ENCODE peak calls at places on chromosome 9, in eight cellular contexts. One of them, this sample, is unnamed.

GRCh38 chr9:13607746-13608445 is 328.4 kb upstream of the MPDZ start:
- DNase-seq in cardiac muscle cell: peak; percentile 27
- DNase-seq in brain microvascular endothelial cell: no peak
- DNase-seq in thoracic aorta: no peak
- DNase-seq in CD8-positive, alpha-beta T cell: no peak
- DNase-seq in lower lobe of right lung: no peak
- DNase-seq in fibroblast of lung: no peak
- DNase-seq in GM12865: no peak
- DNase-seq in this sample: no peak

GRCh38 chr9:124020520-124021384 is 9.2 kb downstream of the LHX2 start:
- DNase-seq in brain microvascular endothelial cell: no peak
- DNase-seq in lower lobe of right lung: no peak
- DNase-seq in GM12865: peak; percentile 77
- DNase-seq in fibroblast of lung: no peak
- DNase-seq in thoracic aorta: no peak
- DNase-seq in CD8-positive, alpha-beta T cell: no peak
- DNase-seq in cardiac muscle cell: no peak
- DNase-seq in this sample: no peak

GRCh38 chr9:135501261-135502167 is 1.0 kb downstream of the MRPS2 start:
- DNase-seq in brain microvascular endothelial cell: no peak
- DNase-seq in CD8-positive, alpha-beta T cell: peak; percentile 43
- DNase-seq in lower lobe of right lung: peak; percentile 79
- DNase-seq in fibroblast of lung: no peak
- DNase-seq in cardiac muscle cell: no peak
- DNase-seq in thoracic aorta: no peak
- DNase-seq in GM12865: no peak
- DNase-seq in this sample: no peak

GRCh38 chr9:78963911-78964310 is 607.9 kb upstream of the TLE4 start:
- DNase-seq in GM12865: no peak
- DNase-seq in brain microvascular endothelial cell: no peak
- DNase-seq in thoracic aorta: no peak
- DNase-seq in lower lobe of right lung: no peak
- DNase-seq in cardiac muscle cell: no peak
- DNase-seq in fibroblast of lung: no peak
- DNase-seq in CD8-positive, alpha-beta T cell: no peak
- DNase-seq in this sample: no peak

GRCh38 chr9:131036529-131037335 is 27.8 kb downstream of the LAMC3 start:
- DNase-seq in fibroblast of lung: no peak
- DNase-seq in GM12865: no peak
- DNase-seq in thoracic aorta: no peak
- DNase-seq in brain microvascular endothelial cell: no peak
- DNase-seq in lower lobe of right lung: no peak
- DNase-seq in CD8-positive, alpha-beta T cell: no peak
- DNase-seq in cardiac muscle cell: no peak
- DNase-seq in this sample: peak; percentile 81

GRCh38 chr9:2478421-2478820 is 143.2 kb upstream of the VLDLR start:
- DNase-seq in GM12865: no peak
- DNase-seq in fibroblast of lung: no peak
- DNase-seq in thoracic aorta: no peak
- DNase-seq in cardiac muscle cell: no peak
- DNase-seq in lower lobe of right lung: no peak
- DNase-seq in brain microvascular endothelial cell: no peak
- DNase-seq in CD8-positive, alpha-beta T cell: no peak
- DNase-seq in this sample: peak; percentile 19

GRCh38 chr9:71812385-71812784 is 44.1 kb upstream of the CEMIP2 start:
- DNase-seq in brain microvascular endothelial cell: no peak
- DNase-seq in fibroblast of lung: peak; percentile 51
- DNase-seq in cardiac muscle cell: peak; percentile 55
- DNase-seq in CD8-positive, alpha-beta T cell: no peak
- DNase-seq in thoracic aorta: peak; percentile 6
- DNase-seq in lower lobe of right lung: no peak
- DNase-seq in GM12865: no peak
- DNase-seq in this sample: peak; percentile 62

GRCh38 chr9:94159069-94159915 is 75.0 kb downstream of the PTPDC1 start:
- DNase-seq in brain microvascular endothelial cell: no peak
- DNase-seq in CD8-positive, alpha-beta T cell: no peak
- DNase-seq in cardiac muscle cell: peak; percentile 41
- DNase-seq in thoracic aorta: no peak
- DNase-seq in fibroblast of lung: no peak
- DNase-seq in lower lobe of right lung: no peak
- DNase-seq in GM12865: no peak
- DNase-seq in this sample: no peak

GRCh38 chr9:92245005-92245797 is 48.3 kb downstream of the IARS1 start:
- DNase-seq in fibroblast of lung: peak; percentile 76
- DNase-seq in GM12865: no peak
- DNase-seq in cardiac muscle cell: peak; percentile 69
- DNase-seq in brain microvascular endothelial cell: peak; percentile 70
- DNase-seq in lower lobe of right lung: no peak
- DNase-seq in thoracic aorta: no peak
- DNase-seq in CD8-positive, alpha-beta T cell: no peak
- DNase-seq in this sample: no peak

GRCh38 chr9:6686396-6686795 is 40.9 kb upstream of the GLDC start:
- DNase-seq in brain microvascular endothelial cell: no peak
- DNase-seq in cardiac muscle cell: peak; percentile 65
- DNase-seq in CD8-positive, alpha-beta T cell: no peak
- DNase-seq in fibroblast of lung: peak; percentile 52
- DNase-seq in GM12865: peak; percentile 64
- DNase-seq in lower lobe of right lung: no peak
- DNase-seq in thoracic aorta: no peak
- DNase-seq in this sample: no peak

DNA sequence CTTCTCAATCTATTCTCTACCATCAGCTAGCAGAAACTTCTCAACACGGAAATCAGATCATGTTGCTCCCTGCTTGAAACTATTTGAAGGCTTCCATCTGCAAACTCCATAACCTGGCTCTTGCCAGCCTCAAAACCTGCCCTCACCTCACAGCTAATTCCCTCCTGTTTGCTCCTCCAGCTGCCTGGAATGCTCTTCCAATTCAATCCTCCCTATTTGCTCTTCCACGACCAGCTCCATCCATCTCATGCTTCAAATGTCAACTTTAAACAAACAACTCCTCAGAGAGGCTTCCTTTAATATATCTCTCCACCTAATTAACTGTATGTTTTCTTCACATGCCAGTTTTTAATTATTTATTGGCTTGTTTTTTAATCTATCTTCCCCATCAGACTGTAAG is 1.5 kb downstream of the PLAA start:
- DNase-seq in brain microvascular endothelial cell: no peak
- DNase-seq in lower lobe of right lung: no peak
- DNase-seq in cardiac muscle cell: no peak
- DNase-seq in CD8-positive, alpha-beta T cell: no peak
- DNase-seq in fibroblast of lung: no peak
- DNase-seq in GM12865: no peak
- DNase-seq in thoracic aorta: no peak
- DNase-seq in this sample: no peak
- H3K4me3 ChIP-seq in brain microvascular endothelial cell: peak overlapping the region; percentile 79
- H3K4me3 ChIP-seq in lower lobe of right lung: peak overlapping the region; percentile 96
- H3K4me3 ChIP-seq in cardiac muscle cell: peak overlapping the region; percentile 81
- H3K4me3 ChIP-seq in CD8-positive, alpha-beta T cell: peak overlapping the region; percentile 88
- H3K4me3 ChIP-seq in fibroblast of lung: peak overlapping the region; percentile 88
- H3K4me3 ChIP-seq in GM12865: peak overlapping the region; percentile 78
- H3K4me3 ChIP-seq in thoracic aorta: peak overlapping the region; percentile 95
- H3K4me3 ChIP-seq in this sample: peak overlapping the region; percentile 63

GRCh38 chr9:37338218-37338617 is 84.3 kb upstream of the GRHPR start:
- DNase-seq in GM12865: no peak
- DNase-seq in CD8-positive, alpha-beta T cell: no peak
- DNase-seq in cardiac muscle cell: no peak
- DNase-seq in fibroblast of lung: no peak
- DNase-seq in brain microvascular endothelial cell: no peak
- DNase-seq in lower lobe of right lung: no peak
- DNase-seq in thoracic aorta: no peak
- DNase-seq in this sample: no peak
- H3K4me3 ChIP-seq in GM12865: peak overlapping the region; percentile 36
- H3K4me3 ChIP-seq in CD8-positive, alpha-beta T cell: no peak overlapping the region
- H3K4me3 ChIP-seq in cardiac muscle cell: no peak overlapping the region
- H3K4me3 ChIP-seq in fibroblast of lung: no peak overlapping the region
- H3K4me3 ChIP-seq in brain microvascular endothelial cell: no peak overlapping the region
- H3K4me3 ChIP-seq in lower lobe of right lung: no peak overlapping the region
- H3K4me3 ChIP-seq in thoracic aorta: no peak overlapping the region
- H3K4me3 ChIP-seq in this sample: no peak overlapping the region

DNA sequence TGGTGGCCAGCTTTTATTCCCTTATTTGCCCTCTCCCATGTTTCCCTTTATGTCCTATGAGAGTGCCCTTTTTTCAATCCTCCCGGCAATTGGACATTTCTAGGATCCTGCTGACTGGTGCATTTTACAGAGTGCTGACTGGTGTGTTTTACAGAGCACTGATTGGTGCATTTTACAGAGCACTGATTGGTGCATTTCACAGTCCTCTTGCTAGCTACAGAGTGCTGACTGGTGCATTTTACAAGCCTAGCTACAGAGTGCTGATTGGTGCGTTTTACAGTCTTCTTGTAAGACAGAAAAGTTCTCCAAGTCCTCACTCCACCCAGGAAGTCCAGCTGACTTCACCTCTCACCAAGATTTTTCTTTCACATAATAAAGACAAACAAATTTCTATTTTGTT is 15.4 kb upstream of the FANCC start:
- DNase-seq in GM12865: no peak
- DNase-seq in brain microvascular endothelial cell: no peak
- DNase-seq in thoracic aorta: no peak
- DNase-seq in cardiac muscle cell: no peak
- DNase-seq in CD8-positive, alpha-beta T cell: no peak
- DNase-seq in fibroblast of lung: no peak
- DNase-seq in lower lobe of right lung: no peak
- DNase-seq in this sample: no peak
- H3K4me3 ChIP-seq in GM12865: no peak overlapping the region
- H3K4me3 ChIP-seq in brain microvascular endothelial cell: no peak overlapping the region
- H3K4me3 ChIP-seq in thoracic aorta: no peak overlapping the region
- H3K4me3 ChIP-seq in cardiac muscle cell: no peak overlapping the region
- H3K4me3 ChIP-seq in CD8-positive, alpha-beta T cell: no peak overlapping the region
- H3K4me3 ChIP-seq in fibroblast of lung: no peak overlapping the region
- H3K4me3 ChIP-seq in lower lobe of right lung: no peak overlapping the region
- H3K4me3 ChIP-seq in this sample: no peak overlapping the region

GRCh38 chr9:89598926-89599325 is 5.9 kb upstream of the GADD45G start:
- DNase-seq in GM12865: no peak
- DNase-seq in lower lobe of right lung: no peak
- DNase-seq in cardiac muscle cell: no peak
- DNase-seq in thoracic aorta: no peak
- DNase-seq in CD8-positive, alpha-beta T cell: no peak
- DNase-seq in fibroblast of lung: no peak
- DNase-seq in brain microvascular endothelial cell: no peak
- DNase-seq in this sample: no peak
- H3K4me3 ChIP-seq in GM12865: no peak overlapping the region
- H3K4me3 ChIP-seq in lower lobe of right lung: no peak overlapping the region
- H3K4me3 ChIP-seq in cardiac muscle cell: no peak overlapping the region
- H3K4me3 ChIP-seq in thoracic aorta: no peak overlapping the region
- H3K4me3 ChIP-seq in CD8-positive, alpha-beta T cell: no peak overlapping the region
- H3K4me3 ChIP-seq in fibroblast of lung: no peak overlapping the region
- H3K4me3 ChIP-seq in brain microvascular endothelial cell: no peak overlapping the region
- H3K4me3 ChIP-seq in this sample: no peak overlapping the region

This sample was measured in right cardiac atrium.